ENCODE peak calls at places on chromosomes 5 and 9, in nine cellular contexts. A is brain microvascular endothelial cell, E is epithelial cell of esophagus, C is transverse colon, Q is astrocyte of the spinal cord, D is Caco-2, P is GM23338, M is adrenal gland, B is foreskin fibroblast. O is an unnamed sample.

GRCh38 chr5:113190347-113190746 is 213.7 kb downstream of the DCP2 start:
- DNase-seq in A (no peak), E (peak; percentile 46), C (no peak), Q (no peak), D (no peak), P (no peak), M (no peak), B (peak; percentile 41), O (no peak)

GRCh38 chr5:159133041-159133741 is 33.5 kb upstream of the EBF1 start:
- DNase-seq in A (peak; percentile 59), E (peak; percentile 66), C (no peak), Q (peak; percentile 77), D (peak; percentile 42), P (peak; percentile 56), M (peak; percentile 26), B (peak; percentile 83), O (peak; percentile 87)

GRCh38 chr9:88781500-88782391 is 209.5 kb upstream of the S1PR3 start:
- DNase-seq in A (peak; percentile 92), E (no peak), C (no peak), Q (peak; percentile 87), D (no peak), P (peak; percentile 32), M (peak; percentile 56), B (peak; percentile 77), O (peak; percentile 97)

GRCh38 chr9:134265078-134265477 is 61.2 kb upstream of the RXRA start:
- DNase-seq in A (no peak), E (no peak), C (no peak), Q (no peak), D (no peak), P (no peak), M (no peak), B (no peak), O (no peak)

GRCh38 chr9:20623021-20623747 is 885 bp upstream of the MLLT3 start:
- DNase-seq in A (peak; percentile 14), E (peak; percentile 52), C (peak; percentile 61), Q (no peak), D (peak; percentile 10), P (peak; percentile 43), M (peak; percentile 50), B (peak; percentile 55), O (no peak)

GRCh38 chr9:72384710-72385475 is 19.9 kb upstream of the ZFAND5 start:
- DNase-seq in A (no peak), E (peak; percentile 35), C (no peak), Q (peak; percentile 52), D (no peak), P (no peak), M (no peak), B (peak; percentile 38), O (peak; percentile 22)

GRCh38 chr5:174311531-174312269 is 266.2 kb downstream of the NSG2 start:
- DNase-seq in A (peak; percentile 49), E (peak; percentile 42), C (peak; percentile 64), Q (peak; percentile 39), D (peak; percentile 85), P (peak; percentile 91), M (peak; percentile 71), B (peak; percentile 71), O (peak; percentile 65)

GRCh38 chr9:8070779-8071444 is 271.3 kb upstream of the DMAC1 start:
- DNase-seq in A (no peak), E (no peak), C (no peak), Q (no peak), D (no peak), P (peak; percentile 40), M (no peak), B (no peak), O (no peak)

GRCh38 chr9:123656565-123656964 is 273.4 kb downstream of the DENND1A start:
- DNase-seq in A (no peak), E (peak; percentile 32), C (no peak), Q (peak; percentile 51), D (no peak), P (no peak), M (no peak), B (peak; percentile 52), O (no peak)

GRCh38 chr5:74575741-74576538 is 64.6 kb downstream of the ENC1 start:
- DNase-seq in A (peak; percentile 78), E (peak; percentile 90), C (no peak), Q (peak; percentile 89), D (no peak), P (no peak), M (no peak), B (peak; percentile 86), O (peak; percentile 89)

GRCh38 chr9:26973989-26974388 is 17.8 kb downstream of the IFT74 start:
- DNase-seq in A (no peak), E (no peak), C (no peak), Q (no peak), D (no peak), P (peak; percentile 15), M (no peak), B (no peak), O (no peak)

GRCh38 chr5:68285857-68286611 is 70.5 kb downstream of the PIK3R1 start:
- DNase-seq in A (no peak), E (peak; percentile 57), C (no peak), Q (peak; percentile 75), D (peak; percentile 56), P (peak; percentile 77), M (no peak), B (peak; percentile 78), O (peak; percentile 79)

GRCh38 chr5:178306430-178307225 is 74.0 kb upstream of the PHYKPL start:
- DNase-seq in A (no peak), E (no peak), C (no peak), Q (no peak), D (no peak), P (no peak), M (no peak), B (no peak), O (no peak)

GRCh38 chr9:14985419-14985818 is 75.2 kb upstream of the FREM1 start:
- DNase-seq in A (no peak), E (no peak), C (no peak), Q (no peak), D (no peak), P (no peak), M (no peak), B (peak; percentile 69), O (no peak)

GRCh38 chr5:160266044-160266718 is 36.9 kb downstream of the FABP6 start:
- DNase-seq in A (no peak), E (no peak), C (no peak), Q (no peak), D (no peak), P (no peak), M (no peak), B (no peak), O (no peak)

GRCh38 chr9:16213781-16214515 is 656.5 kb downstream of the BNC2 start:
- DNase-seq in A (peak; percentile 97), E (peak; percentile 56), C (peak; percentile 52), Q (peak; percentile 99), D (no peak), P (no peak), M (peak; percentile 65), B (peak; percentile 97), O (peak; percentile 98)

GRCh38 chr5:89351232-89351631 is 468.2 kb upstream of the MEF2C start:
- DNase-seq in A (peak; percentile 71), E (peak; percentile 15), C (no peak), Q (peak; percentile 83), D (no peak), P (no peak), M (no peak), B (peak; percentile 72), O (peak; percentile 79)

DNA sequence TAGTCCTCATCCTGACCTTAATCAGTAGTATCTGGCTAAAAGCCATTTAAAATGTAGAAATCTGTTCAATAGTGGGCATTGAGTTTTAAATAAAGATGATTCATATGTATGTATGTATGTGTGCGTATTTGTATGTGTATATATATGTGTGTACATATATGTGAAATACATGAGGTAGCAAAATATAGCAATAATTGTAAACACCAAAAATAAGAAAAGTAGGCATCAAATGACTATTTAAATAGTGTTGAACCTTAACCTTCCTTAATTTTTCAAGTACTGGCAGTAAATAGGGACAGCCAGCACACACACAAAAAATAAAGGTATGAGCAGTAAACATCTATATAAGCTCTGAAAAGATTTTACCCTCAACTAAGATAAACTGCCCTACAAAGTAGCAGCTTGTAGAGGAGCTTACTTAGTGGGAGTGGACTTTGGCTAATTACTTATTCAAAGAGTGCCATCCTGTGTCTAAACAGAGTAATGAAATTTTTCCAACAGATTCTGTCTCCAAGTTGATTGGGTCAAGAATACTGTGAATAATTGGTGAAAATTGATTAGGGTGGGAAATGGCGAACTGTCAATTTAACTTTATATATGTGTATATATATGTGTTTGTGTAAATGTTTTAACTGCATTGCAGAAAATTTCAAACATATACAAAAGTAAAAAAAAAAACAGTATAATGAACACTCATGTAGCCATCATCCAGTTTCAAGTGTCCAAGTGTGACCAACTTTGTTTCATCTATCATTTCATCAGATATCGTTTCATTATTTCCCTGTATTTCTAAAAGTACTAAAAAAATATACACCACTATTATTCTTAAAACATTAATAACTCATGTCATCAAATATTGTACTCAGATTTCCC is 2.0 kb upstream of the ADAMTS6 start:
- DNase-seq in A (peak; percentile 32), E (peak; percentile 73), C (no peak), Q (peak; percentile 82), D (peak; percentile 31), P (peak; percentile 82), M (no peak), B (peak; percentile 80), O (peak; percentile 88)
- H3K4me3 ChIP-seq in A (peak overlapping the region; percentile 75), E (peak overlapping the region; percentile 70), C (peak overlapping the region; percentile 39), Q (peak overlapping the region; percentile 53), D (no peak overlapping the region), P (peak overlapping the region; percentile 66), M (peak overlapping the region; percentile 60), B (peak overlapping the region; percentile 88), O (peak overlapping the region; percentile 64)

GRCh38 chr5:8478308-8478707 is 609.4 kb downstream of the MTRR start:
- DNase-seq in A (peak; percentile 23), E (peak; percentile 8), C (no peak), Q (no peak), D (no peak), P (no peak), M (no peak), B (no peak), O (peak; percentile 23)
- TF ChIP-seq CTCF in A (no peak), E (no peak), C (no peak), Q (no peak), D (no peak), P (no peak), M (no peak), B (no peak), O (no peak)

DNA sequence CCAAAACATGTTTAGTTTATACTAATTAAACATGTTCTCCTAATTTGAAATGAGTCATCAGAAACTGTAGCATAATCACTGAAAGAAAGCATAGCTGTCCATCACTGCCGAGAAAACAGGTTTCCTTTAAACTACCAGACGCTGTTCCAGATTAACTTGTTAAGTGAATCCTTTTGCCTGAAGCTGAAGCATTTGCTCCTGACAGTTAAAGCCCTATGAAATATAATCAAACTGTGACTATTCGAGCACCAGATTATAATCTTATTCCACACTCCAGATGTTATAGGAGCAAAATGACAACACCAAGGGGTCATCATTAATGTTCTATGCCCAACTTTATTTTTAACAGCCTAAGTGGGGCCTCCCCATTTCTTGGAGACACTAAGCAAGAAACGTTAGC is 86.0 kb upstream of the CTSL start:
- DNase-seq in A (no peak), E (peak; percentile 15), C (no peak), Q (no peak), D (no peak), P (no peak), M (no peak), B (no peak), O (no peak)
- H3K4me3 ChIP-seq in A (no peak overlapping the region), E (no peak overlapping the region), C (no peak overlapping the region), Q (no peak overlapping the region), D (no peak overlapping the region), P (no peak overlapping the region), M (no peak overlapping the region), B (no peak overlapping the region), O (no peak overlapping the region)

GRCh38 chr9:131530546-131530929 is 525 bp downstream of the UCK1 start:
- DNase-seq in A (peak; percentile 14), E (peak; percentile 32), C (peak; percentile 47), Q (no peak), D (peak; percentile 61), P (peak; percentile 52), M (peak; percentile 38), B (peak; percentile 67), O (peak; percentile 41)
- TF ChIP-seq CTCF in A (peak; percentile 59), E (peak; percentile 3), C (peak; percentile 20), Q (no peak), D (peak; percentile 19), P (no peak), M (peak; percentile 26), B (no peak), O (peak; percentile 37)